ENCODE peak calls at places on chromosomes 11 and 22, in four cellular contexts. One of them, this sample, is unnamed.

GRCh38 chr11:77148963-77149715 is 21.1 kb downstream of the MYO7A start:
- DNase-seq in tibial nerve: no peak
- DNase-seq in CD8-positive, alpha-beta T cell: no peak
- DNase-seq in heart right ventricle: no peak
- DNase-seq in this sample: no peak

GRCh38 chr11:60978546-60979380 is 7.3 kb downstream of the CD6 start:
- DNase-seq in CD8-positive, alpha-beta T cell: no peak
- DNase-seq in tibial nerve: no peak
- DNase-seq in heart right ventricle: no peak
- DNase-seq in this sample: no peak

GRCh38 chr22:47083379-47083986 is 321.0 kb downstream of the TBC1D22A start:
- DNase-seq in tibial nerve: no peak
- DNase-seq in heart right ventricle: no peak
- DNase-seq in CD8-positive, alpha-beta T cell: no peak
- DNase-seq in this sample: no peak

GRCh38 chr11:12888525-12889158 is 120.5 kb upstream of the RASSF10 start:
- DNase-seq in tibial nerve: peak; percentile 91
- DNase-seq in heart right ventricle: peak; percentile 85
- DNase-seq in CD8-positive, alpha-beta T cell: peak; percentile 68
- DNase-seq in this sample: peak; percentile 34

GRCh38 chr11:109338131-109338530 is 83.9 kb upstream of the C11orf87 start:
- DNase-seq in heart right ventricle: no peak
- DNase-seq in tibial nerve: no peak
- DNase-seq in CD8-positive, alpha-beta T cell: no peak
- DNase-seq in this sample: no peak

GRCh38 chr11:113077379-113077778 is 116.2 kb downstream of the NCAM1 start:
- DNase-seq in tibial nerve: no peak
- DNase-seq in CD8-positive, alpha-beta T cell: no peak
- DNase-seq in heart right ventricle: no peak
- DNase-seq in this sample: no peak

GRCh38 chr11:60378359-60378758 is at the start of gene MS4A7:
- DNase-seq in CD8-positive, alpha-beta T cell: no peak
- DNase-seq in tibial nerve: no peak
- DNase-seq in heart right ventricle: peak; percentile 20
- DNase-seq in this sample: no peak

GRCh38 chr22:48263791-48264351 is 1501.4 kb downstream of the TBC1D22A start:
- DNase-seq in CD8-positive, alpha-beta T cell: no peak
- DNase-seq in heart right ventricle: no peak
- DNase-seq in tibial nerve: no peak
- DNase-seq in this sample: no peak

GRCh38 chr11:131491503-131491902 is 121.1 kb downstream of the NTM start:
- DNase-seq in tibial nerve: no peak
- DNase-seq in CD8-positive, alpha-beta T cell: no peak
- DNase-seq in heart right ventricle: no peak
- DNase-seq in this sample: no peak

GRCh38 chr11:15074206-15075161 is 1.1 kb downstream of the CALCB start:
- DNase-seq in CD8-positive, alpha-beta T cell: peak; percentile 82
- DNase-seq in tibial nerve: peak; percentile 54
- DNase-seq in heart right ventricle: peak; percentile 83
- DNase-seq in this sample: peak; percentile 33

GRCh38 chr11:35330924-35331323 is 88.4 kb downstream of the SLC1A2 start:
- DNase-seq in heart right ventricle: no peak
- DNase-seq in tibial nerve: no peak
- DNase-seq in CD8-positive, alpha-beta T cell: peak; percentile 48
- DNase-seq in this sample: no peak

GRCh38 chr11:34274712-34275398 is 83.0 kb downstream of the ABTB2 start:
- DNase-seq in CD8-positive, alpha-beta T cell: no peak
- DNase-seq in heart right ventricle: peak; percentile 74
- DNase-seq in tibial nerve: peak; percentile 82
- DNase-seq in this sample: peak; percentile 51

GRCh38 chr22:29641052-29641780 is 37.8 kb downstream of the NF2 start:
- DNase-seq in tibial nerve: no peak
- DNase-seq in CD8-positive, alpha-beta T cell: no peak
- DNase-seq in heart right ventricle: no peak
- DNase-seq in this sample: no peak

GRCh38 chr22:49760630-49761571 is 66.8 kb downstream of the BRD1 start:
- DNase-seq in CD8-positive, alpha-beta T cell: no peak
- DNase-seq in tibial nerve: no peak
- DNase-seq in heart right ventricle: no peak
- DNase-seq in this sample: no peak

GRCh38 chr11:2898366-2899079 is 12.9 kb upstream of the CDKN1C start:
- DNase-seq in CD8-positive, alpha-beta T cell: peak; percentile 72
- DNase-seq in heart right ventricle: peak; percentile 46
- DNase-seq in tibial nerve: no peak
- DNase-seq in this sample: no peak

GRCh38 chr11:126194121-126194543 is 17.3 kb downstream of the RPUSD4 start:
- DNase-seq in tibial nerve: no peak
- DNase-seq in heart right ventricle: no peak
- DNase-seq in CD8-positive, alpha-beta T cell: peak; percentile 33
- DNase-seq in this sample: peak; percentile 5

GRCh38 chr11:64809781-64810241 is 540 bp downstream of the MEN1 start:
- DNase-seq in heart right ventricle: no peak
- DNase-seq in CD8-positive, alpha-beta T cell: no peak
- DNase-seq in tibial nerve: no peak
- DNase-seq in this sample: no peak

GRCh38 chr11:45413156-45413833 is 127.2 kb upstream of the SYT13 start:
- DNase-seq in tibial nerve: no peak
- DNase-seq in CD8-positive, alpha-beta T cell: no peak
- DNase-seq in heart right ventricle: no peak
- DNase-seq in this sample: no peak

GRCh38 chr11:46760429-46761128 is 41.6 kb downstream of the F2 start:
- DNase-seq in heart right ventricle: no peak
- DNase-seq in CD8-positive, alpha-beta T cell: no peak
- DNase-seq in tibial nerve: no peak
- DNase-seq in this sample: no peak

GRCh38 chr11:120908521-120909181 is 115.3 kb upstream of the TBCEL start:
- DNase-seq in heart right ventricle: no peak
- DNase-seq in tibial nerve: no peak
- DNase-seq in CD8-positive, alpha-beta T cell: peak; percentile 22
- DNase-seq in this sample: no peak

GRCh38 chr11:120912504-120912903 is 111.4 kb upstream of the TBCEL start:
- DNase-seq in tibial nerve: no peak
- DNase-seq in heart right ventricle: no peak
- DNase-seq in CD8-positive, alpha-beta T cell: no peak
- DNase-seq in this sample: no peak

GRCh38 chr11:120907971-120908370 is 115.9 kb upstream of the TBCEL start:
- DNase-seq in CD8-positive, alpha-beta T cell: no peak
- DNase-seq in tibial nerve: no peak
- DNase-seq in heart right ventricle: no peak
- DNase-seq in this sample: no peak

GRCh38 chr11:120911943-120912342 is 112.0 kb upstream of the TBCEL start:
- DNase-seq in heart right ventricle: no peak
- DNase-seq in CD8-positive, alpha-beta T cell: no peak
- DNase-seq in tibial nerve: no peak
- DNase-seq in this sample: no peak

GRCh38 chr11:120909676-120910215 is 114.2 kb upstream of the TBCEL start:
- DNase-seq in CD8-positive, alpha-beta T cell: no peak
- DNase-seq in tibial nerve: no peak
- DNase-seq in heart right ventricle: no peak
- DNase-seq in this sample: no peak
- H3K27ac ChIP-seq in CD8-positive, alpha-beta T cell: no peak overlapping the region
- H3K27ac ChIP-seq in tibial nerve: no peak overlapping the region
- H3K27ac ChIP-seq in heart right ventricle: no peak overlapping the region
- H3K27ac ChIP-seq in this sample: no peak overlapping the region

DNA sequence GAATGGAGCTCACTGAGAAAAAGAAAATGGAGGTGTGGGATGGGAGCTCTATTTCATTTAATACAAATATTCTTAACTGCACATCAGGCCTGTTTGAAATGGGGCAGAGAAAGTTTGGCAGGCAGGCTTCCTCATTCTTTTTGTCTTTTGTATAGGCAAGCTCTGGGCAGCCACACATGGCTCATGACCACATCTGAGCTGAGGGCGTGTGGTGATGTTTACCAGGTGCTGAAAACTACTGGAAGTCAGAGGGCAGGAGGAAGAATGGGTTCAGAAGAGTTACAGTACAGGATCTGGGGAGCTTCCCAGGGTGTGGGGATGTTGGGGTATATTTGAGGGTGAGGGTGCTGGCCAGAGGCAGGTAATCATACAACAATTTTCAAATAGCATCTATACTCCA is 66.3 kb upstream of the NAV2 start:
- DNase-seq in heart right ventricle: no peak
- DNase-seq in tibial nerve: no peak
- DNase-seq in CD8-positive, alpha-beta T cell: no peak
- DNase-seq in this sample: no peak
- H3K27ac ChIP-seq in heart right ventricle: no peak overlapping the region
- H3K27ac ChIP-seq in tibial nerve: no peak overlapping the region
- H3K27ac ChIP-seq in CD8-positive, alpha-beta T cell: no peak overlapping the region
- H3K27ac ChIP-seq in this sample: no peak overlapping the region

DNA sequence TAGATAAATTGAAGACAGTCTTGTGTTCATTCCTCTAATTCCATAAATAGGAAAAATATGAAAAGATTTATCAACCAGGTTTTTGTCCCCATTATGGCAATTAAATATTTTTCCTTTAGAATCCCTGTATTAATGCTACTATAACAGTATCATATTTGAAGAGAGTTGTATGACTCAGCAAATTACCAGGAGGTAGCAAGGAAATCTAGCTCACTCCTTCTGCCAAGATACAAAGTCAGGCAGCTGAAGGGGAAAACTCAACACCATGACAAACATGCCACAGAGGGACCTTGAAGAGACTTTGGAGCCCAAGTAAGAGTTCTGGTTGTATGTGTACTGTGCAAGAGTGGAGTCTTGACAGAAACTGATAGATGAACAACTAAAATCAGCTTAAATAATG is 143.3 kb downstream of the GUCY1A2 start:
- DNase-seq in tibial nerve: no peak
- DNase-seq in CD8-positive, alpha-beta T cell: no peak
- DNase-seq in heart right ventricle: no peak
- DNase-seq in this sample: no peak
- H3K27ac ChIP-seq in tibial nerve: no peak overlapping the region
- H3K27ac ChIP-seq in CD8-positive, alpha-beta T cell: no peak overlapping the region
- H3K27ac ChIP-seq in heart right ventricle: no peak overlapping the region
- H3K27ac ChIP-seq in this sample: no peak overlapping the region

DNA sequence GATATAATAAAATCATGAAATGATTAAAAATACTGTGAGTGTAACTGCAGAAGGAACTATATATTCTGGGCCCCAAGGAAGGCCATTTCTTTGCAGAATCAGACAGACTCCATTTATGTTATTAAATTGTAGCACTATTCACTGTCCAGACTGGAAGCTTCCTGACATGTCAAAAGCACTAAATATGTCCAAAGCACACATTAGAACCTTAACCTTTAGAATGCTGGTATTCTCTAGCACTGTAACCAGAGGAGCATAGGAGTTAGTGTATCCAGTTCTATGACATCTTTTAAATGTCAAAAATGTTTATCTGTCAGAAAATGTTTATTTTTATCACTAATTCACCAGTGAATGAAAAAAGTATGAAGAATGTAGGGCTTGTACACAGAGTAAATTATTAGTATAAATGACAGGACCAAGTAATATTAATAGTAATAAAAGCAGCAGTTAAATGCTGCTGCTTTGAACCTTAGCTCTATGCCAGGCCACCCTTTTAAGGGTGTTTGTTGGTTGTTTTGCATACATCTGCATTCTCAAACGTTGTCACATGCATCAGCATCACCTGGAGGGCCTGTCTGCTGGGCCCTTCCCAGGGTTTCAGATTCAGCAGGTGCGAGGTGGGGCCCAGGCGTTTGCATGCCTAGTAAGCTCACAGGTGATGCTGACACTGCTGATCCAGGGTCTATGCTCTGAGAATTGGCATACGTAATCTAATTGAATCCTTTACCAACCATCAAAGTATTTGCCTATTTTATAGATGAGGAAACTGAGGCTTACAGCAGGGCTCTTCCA is 246.7 kb downstream of the CADM1 start:
- DNase-seq in tibial nerve: no peak
- DNase-seq in heart right ventricle: no peak
- DNase-seq in CD8-positive, alpha-beta T cell: no peak
- DNase-seq in this sample: no peak
- H3K27ac ChIP-seq in tibial nerve: no peak overlapping the region
- H3K27ac ChIP-seq in heart right ventricle: no peak overlapping the region
- H3K27ac ChIP-seq in CD8-positive, alpha-beta T cell: no peak overlapping the region
- H3K27ac ChIP-seq in this sample: no peak overlapping the region

DNA sequence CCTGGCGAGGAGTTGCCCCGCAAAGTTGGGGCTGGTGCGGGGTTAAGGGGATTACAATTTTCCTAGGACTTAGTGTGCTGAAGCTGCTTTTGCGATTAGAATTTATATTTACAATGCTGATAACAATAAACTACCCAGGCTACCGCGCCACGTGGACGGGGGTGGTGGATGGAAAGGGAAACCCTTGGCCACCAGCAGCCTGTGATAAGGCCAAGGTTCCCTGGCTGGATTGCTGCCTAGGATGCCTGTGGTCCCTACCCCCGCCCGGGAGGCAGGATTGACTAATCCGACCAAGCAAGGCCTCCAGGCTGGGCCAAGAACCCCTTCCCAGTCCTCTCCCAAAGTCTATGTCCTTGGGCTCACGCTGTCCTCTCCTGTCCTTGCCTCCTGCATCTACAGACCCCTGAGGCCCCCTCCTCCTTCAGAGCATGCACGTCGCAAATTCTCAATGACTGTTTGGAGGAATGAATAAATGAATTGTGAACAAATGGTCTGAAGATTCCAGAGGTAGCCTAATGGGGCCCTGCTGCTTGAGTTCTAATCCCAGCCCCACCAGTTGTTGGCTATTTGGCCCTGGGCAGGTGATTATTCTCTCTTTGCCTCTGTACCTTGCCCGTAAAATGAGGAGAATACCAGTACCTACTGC is 7.6 kb upstream of the CHKA start:
- DNase-seq in CD8-positive, alpha-beta T cell: no peak
- DNase-seq in tibial nerve: no peak
- DNase-seq in heart right ventricle: peak; percentile 62
- DNase-seq in this sample: no peak
- H3K27ac ChIP-seq in CD8-positive, alpha-beta T cell: no peak overlapping the region
- H3K27ac ChIP-seq in tibial nerve: peak overlapping the region; percentile 76
- H3K27ac ChIP-seq in heart right ventricle: no peak overlapping the region
- H3K27ac ChIP-seq in this sample: no peak overlapping the region

DNA sequence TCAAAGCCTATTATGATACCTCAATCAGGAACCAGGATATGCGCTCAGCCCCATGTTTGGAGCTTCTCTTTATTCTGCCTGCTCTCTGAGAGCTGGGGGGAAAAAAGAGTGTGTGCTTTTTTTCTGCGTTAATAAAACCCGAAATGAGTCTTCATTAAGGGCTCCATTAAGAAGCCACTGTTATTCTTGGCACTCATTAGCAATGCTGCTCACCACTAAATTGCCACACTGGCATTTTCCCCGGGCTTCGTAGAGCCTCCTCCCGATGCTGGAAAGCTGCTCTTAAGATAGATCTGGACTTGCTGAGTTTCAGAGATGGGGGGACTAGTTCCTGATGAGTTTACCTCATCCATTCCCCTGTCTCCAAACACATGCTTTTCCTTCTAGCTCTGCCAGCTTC is 93.1 kb upstream of the THY1 start:
- DNase-seq in tibial nerve: no peak
- DNase-seq in heart right ventricle: no peak
- DNase-seq in CD8-positive, alpha-beta T cell: no peak
- DNase-seq in this sample: no peak
- H3K27ac ChIP-seq in tibial nerve: no peak overlapping the region
- H3K27ac ChIP-seq in heart right ventricle: no peak overlapping the region
- H3K27ac ChIP-seq in CD8-positive, alpha-beta T cell: no peak overlapping the region
- H3K27ac ChIP-seq in this sample: no peak overlapping the region

This sample was measured in substantia nigra.